ENCODE peak calls at places on chromosomes 12 and 14, in ten cellular contexts. X is AG09309; H is dermis microvascular lymphatic vessel endothelial cell; B is EH; C is AG04449; W is neural progenitor cell; L is NCI-H2029 treated with DMSO at 0.1 percent for 48 hours; A is left colon; T is stimulated activated naive CD8-positive, alpha-beta T cell treated with anti-CD3 and anti-CD28 coated beads, Interleukin-15, amount 100 ng/mL, for 72 hours; J is lung microvascular endothelial cell. E is an unnamed sample.

GRCh38 chr12:58950739-58951100 is 30.4 kb upstream of the LRIG3 start:
- DNase-seq in C (no peak), H (peak), L (no peak), W (no peak), A (no peak), X (no peak), B (no peak), T (no peak), J (peak), E (no peak)

GRCh38 chr12:115313929-115314328 is 630.0 kb upstream of the TBX3 start:
- DNase-seq in B (peak), X (no peak), A (no peak), W (no peak), J (no peak), T (no peak), C (no peak), H (no peak), L (no peak), E (no peak)

GRCh38 chr12:32920506-32921085 is 24.0 kb upstream of the PKP2 start:
- DNase-seq in B (no peak), H (no peak), J (no peak), T (no peak), A (no peak), L (no peak), C (no peak), W (no peak), X (no peak), E (no peak)

GRCh38 chr12:53192531-53193021 is 11.9 kb upstream of the CSAD start:
- DNase-seq in C (no peak), B (no peak), H (no peak), A (no peak), T (no peak), J (no peak), X (no peak), L (no peak), W (no peak), E (no peak)

GRCh38 chr14:80425686-80426085 is 214.4 kb upstream of the DIO2 start:
- DNase-seq in C (peak), T (no peak), J (peak), H (no peak), X (peak), A (no peak), B (peak), L (no peak), W (no peak), E (no peak)

GRCh38 chr12:68894276-68894855 is 38.6 kb downstream of the CPM start:
- DNase-seq in A (no peak), C (no peak), X (no peak), L (no peak), H (no peak), W (no peak), J (no peak), B (no peak), T (no peak), E (no peak)

GRCh38 chr12:126432780-126433179 is 1367.5 kb downstream of the AACS start:
- DNase-seq in B (no peak), T (no peak), L (no peak), C (no peak), H (no peak), J (no peak), A (no peak), W (no peak), X (peak), E (no peak)

GRCh38 chr14:70972107-70972976 is 65.1 kb downstream of the PCNX1 start:
- DNase-seq in J (peak), L (peak), A (peak), W (peak), H (peak), C (peak), T (peak), B (peak), X (peak), E (peak)

GRCh38 chr14:57362356-57362755 is 28.0 kb upstream of the NAA30 start:
- DNase-seq in X (no peak), C (no peak), L (no peak), B (no peak), T (no peak), J (no peak), W (no peak), A (no peak), H (no peak), E (no peak)

GRCh38 chr14:95935228-95935822 is 58.7 kb downstream of the TUNAR start:
- DNase-seq in B (peak), A (no peak), W (peak), J (peak), C (no peak), H (peak), L (no peak), T (no peak), X (no peak), E (no peak)

GRCh38 chr12:29380536-29381523 is at the start of gene ERGIC2:
- DNase-seq in H (peak), B (peak), W (peak), T (peak), C (peak), L (peak), J (peak), A (peak), X (peak), E (peak)

GRCh38 chr12:27176765-27177164 is 67.3 kb upstream of the STK38L start:
- DNase-seq in A (no peak), J (no peak), H (no peak), T (no peak), X (no peak), W (no peak), L (no peak), B (peak), C (no peak), E (no peak)

GRCh38 chr14:55927059-55927458 is 191.2 kb upstream of the PELI2 start:
- DNase-seq in C (no peak), A (peak), H (no peak), W (peak), X (no peak), L (no peak), T (no peak), J (peak), B (no peak), E (no peak)

GRCh38 chr14:73607241-73607640 is 5.1 kb upstream of the ACOT6 start:
- DNase-seq in X (no peak), T (no peak), A (no peak), B (no peak), J (no peak), W (no peak), C (no peak), L (no peak), H (no peak), E (no peak)

GRCh38 chr12:6038160-6038559 is 86.3 kb downstream of the VWF start:
- DNase-seq in B (peak), C (no peak), A (peak), H (peak), T (peak), L (no peak), W (peak), X (no peak), J (peak), E (peak)

GRCh38 chr14:103207038-103207403 is 83.8 kb downstream of the TNFAIP2 start:
- DNase-seq in A (peak), B (peak), W (peak), C (no peak), J (no peak), L (no peak), H (no peak), X (peak), T (no peak), E (peak)

GRCh38 chr14:96105089-96105920 is 66.1 kb downstream of the C14orf132 start:
- DNase-seq in W (no peak), X (no peak), H (no peak), C (no peak), J (no peak), B (no peak), A (peak), L (no peak), T (no peak), E (no peak)

GRCh38 chr14:35380794-35381193 is 23.8 kb downstream of the NFKBIA start:
- DNase-seq in H (no peak), C (no peak), W (no peak), A (peak), B (peak), X (no peak), L (no peak), T (no peak), J (no peak), E (no peak)

GRCh38 chr14:51095854-51096823 is 1.2 kb upstream of the TRIM9 start:
- DNase-seq in J (peak), T (peak), W (peak), L (peak), H (no peak), A (peak), B (peak), X (no peak), C (no peak), E (no peak)

GRCh38 chr12:31923063-31923412 is 36.2 kb upstream of the RESF1 start:
- DNase-seq in X (no peak), L (no peak), C (no peak), H (no peak), T (no peak), W (no peak), B (no peak), J (no peak), A (no peak), E (no peak)

GRCh38 chr12:132143328-132144071 is 619 bp downstream of the DDX51 start:
- DNase-seq in X (no peak), H (no peak), W (peak), L (no peak), C (no peak), A (peak), B (peak), T (no peak), J (peak), E (no peak)

GRCh38 chr14:28754209-28754985 is 12.2 kb upstream of the FOXG1 start:
- DNase-seq in L (no peak), W (peak), T (no peak), C (no peak), J (peak), X (no peak), A (no peak), B (peak), H (no peak), E (no peak)

GRCh38 chr12:118436986-118437385 is 60.6 kb downstream of the SUDS3 start:
- DNase-seq in X (peak), T (no peak), H (no peak), C (peak), J (no peak), A (no peak), L (no peak), W (no peak), B (peak), E (no peak)

GRCh38 chr14:94173885-94174621 is at the start of gene PPP4R4:
- DNase-seq in W (peak), J (peak), C (no peak), H (peak), L (peak), T (peak), B (peak), X (no peak), A (peak), E (peak)

E was measured in pancreas.